ENCODE peak calls at places on chromosomes 7 and 10, in seven cellular contexts. H is dermis microvascular lymphatic vessel endothelial cell; G is NCI-H748 treated with DMSO at 0.1 percent for 48 hours; T is stimulated activated CD4-positive, alpha-beta T cell treated with anti-CD3 and anti-CD28 coated beads, Interleukin-2, amount 100 ng/mL, for 48 hours; P is NCI-H460; Y is activated naive CD4-positive, alpha-beta T cell treated with anti-CD3 and anti-CD28 coated beads, Interleukin-2, amount 10 ng/mL, durations not matched to agents 7 days and 5 days; Z is GM13977. J is an unnamed sample.

GRCh38 chr10:84237199-84238051 is 3.9 kb downstream of the LRIT1 start:
- DNase-seq in H (no peak), G (no peak), T (peak), Z (no peak), P (no peak), Y (no peak), J (no peak)

GRCh38 chr10:89476676-89477075 is 58.7 kb downstream of the SLC16A12 start:
- DNase-seq in H (no peak), Z (no peak), G (no peak), Y (no peak), T (no peak), P (no peak), J (no peak)

GRCh38 chr7:153185936-153186335 is 426.4 kb downstream of the ACTR3B start:
- DNase-seq in Y (no peak), Z (no peak), T (no peak), H (no peak), G (no peak), P (no peak), J (no peak)

GRCh38 chr10:79384773-79385391 is 37.6 kb downstream of the PPIF start:
- DNase-seq in Z (no peak), P (no peak), H (no peak), Y (no peak), T (no peak), G (no peak), J (no peak)

GRCh38 chr7:86760236-86760635 is 116.5 kb downstream of the GRM3 start:
- DNase-seq in Z (no peak), P (no peak), G (no peak), H (peak), T (no peak), Y (no peak), J (no peak)

GRCh38 chr10:132555648-132556575 is 18.3 kb downstream of the INPP5A start:
- DNase-seq in Y (no peak), T (no peak), P (no peak), Z (no peak), G (no peak), H (no peak), J (no peak)

GRCh38 chr10:117736655-117737054 is 194.1 kb downstream of the EMX2 start:
- DNase-seq in G (peak), P (no peak), T (no peak), H (no peak), Z (no peak), Y (no peak), J (no peak)

GRCh38 chr7:133794490-133794889 is 332.6 kb upstream of the LRGUK start:
- DNase-seq in H (no peak), P (no peak), T (no peak), G (no peak), Z (no peak), Y (no peak), J (no peak)

GRCh38 chr10:46299531-46300366 is 13.0 kb downstream of the ANTXRL start:
- DNase-seq in H (no peak), P (no peak), Z (no peak), Y (no peak), T (no peak), G (no peak), J (no peak)

GRCh38 chr10:62015994-62016393 is 114.5 kb downstream of the ARID5B start:
- DNase-seq in P (no peak), T (no peak), H (no peak), Z (no peak), Y (no peak), G (no peak), J (no peak)

GRCh38 chr7:3201306-3201705 is 99.7 kb upstream of the SDK1 start:
- DNase-seq in Z (no peak), G (no peak), P (no peak), T (no peak), H (no peak), Y (no peak), J (no peak)

GRCh38 chr7:66886152-66886551 is 34.9 kb upstream of the TMEM248 start:
- DNase-seq in P (no peak), Y (no peak), G (no peak), T (no peak), H (no peak), Z (no peak), J (no peak)

GRCh38 chr7:43649755-43650274 is 66.9 kb downstream of the STK17A start:
- DNase-seq in T (no peak), P (no peak), Y (peak), G (no peak), Z (peak), H (no peak), J (peak)

GRCh38 chr7:26202019-26202985 is 757 bp downstream of the CBX3 start:
- DNase-seq in P (no peak), Z (peak), T (peak), H (no peak), Y (peak), G (peak), J (peak)

GRCh38 chr10:80408198-80409085 is at the start of gene PRXL2A:
- DNase-seq in G (peak), H (peak), T (peak), Y (peak), P (peak), Z (peak), J (no peak)

GRCh38 chr10:129914960-129915359 is 49.1 kb downstream of the EBF3 start:
- DNase-seq in H (no peak), Y (no peak), Z (no peak), G (no peak), P (no peak), T (no peak), J (no peak)

GRCh38 chr7:158467562-158467961 is 120.1 kb downstream of the PTPRN2 start:
- DNase-seq in Y (no peak), P (no peak), G (no peak), H (no peak), T (no peak), Z (no peak), J (no peak)

GRCh38 chr7:77693830-77694583 is 2.3 kb upstream of the RSBN1L start:
- DNase-seq in Y (no peak), Z (no peak), P (no peak), T (no peak), H (no peak), G (no peak), J (no peak)

GRCh38 chr10:30827531-30828120 is 198.1 kb upstream of the LYZL2 start:
- DNase-seq in P (no peak), Y (no peak), H (no peak), G (peak), Z (no peak), T (no peak), J (no peak)

GRCh38 chr10:58513189-58514101 is 773 bp downstream of the BICC1 start:
- DNase-seq in G (no peak), Y (no peak), P (no peak), T (no peak), Z (peak), H (no peak), J (no peak)

GRCh38 chr7:2049782-2050510 is 182.8 kb downstream of the MAD1L1 start:
- DNase-seq in P (no peak), Z (no peak), G (no peak), T (no peak), H (no peak), Y (no peak), J (no peak)

GRCh38 chr10:19154375-19154774 is 105.8 kb downstream of the MALRD1 start:
- DNase-seq in Z (no peak), H (no peak), T (no peak), Y (no peak), P (no peak), G (no peak), J (no peak)

GRCh38 chr7:64046041-64046389 is 781 bp downstream of the ZNF727 start:
- DNase-seq in T (no peak), Z (no peak), H (no peak), Y (no peak), G (no peak), P (no peak), J (no peak)

GRCh38 chr10:8242295-8242872 is 187.9 kb downstream of the GATA3 start:
- DNase-seq in Z (no peak), T (peak), G (no peak), Y (no peak), P (no peak), H (no peak), J (no peak)

GRCh38 chr7:78225534-78225933 is 427.0 kb downstream of the PHTF2 start:
- DNase-seq in G (no peak), H (no peak), P (no peak), T (no peak), Z (no peak), Y (no peak), J (no peak)

GRCh38 chr7:107027208-107027607 is 17.3 kb upstream of the PRKAR2B start:
- DNase-seq in Z (no peak), T (no peak), G (no peak), H (no peak), P (no peak), Y (no peak), J (no peak)

GRCh38 chr7:48360574-48360973 is 189.3 kb downstream of the ABCA13 start:
- DNase-seq in H (no peak), Y (no peak), G (no peak), T (no peak), P (no peak), Z (no peak), J (no peak)

J was measured in NK-92 treated with Interleukin-12 subunit alpha and Interleukin-12 subunit beta, amount 100 ng/mL, for 24 hours.